ENCODE peak calls at places on chromosome 1, in five cellular contexts. One of them, this sample, is unnamed. For H3F3A and H4K20me1, the result is how much of the 10 kb centered on the place peaks cover.

GRCh38 chr1:212225871-212226302 is 59.3 kb upstream of the PPP2R5A start:
- DNase-seq in PC-3: no peak
- DNase-seq in SK-N-SH: no peak
- DNase-seq in MM.1S: no peak
- DNase-seq in PC-9: no peak
- DNase-seq in this sample: peak

GRCh38 chr1:230048922-230049321 is 18.1 kb upstream of the GALNT2 start:
- DNase-seq in PC-3: no peak
- DNase-seq in SK-N-SH: no peak
- DNase-seq in MM.1S: no peak
- DNase-seq in PC-9: no peak
- DNase-seq in this sample: no peak

GRCh38 chr1:196295766-196296165 is 312.5 kb downstream of the KCNT2 start:
- DNase-seq in PC-3: peak
- DNase-seq in SK-N-SH: no peak
- DNase-seq in MM.1S: no peak
- DNase-seq in PC-9: no peak
- DNase-seq in this sample: no peak

GRCh38 chr1:23838401-23838866 is 13.2 kb upstream of the HMGCL start:
- DNase-seq in PC-3: peak
- DNase-seq in SK-N-SH: peak
- DNase-seq in MM.1S: peak
- DNase-seq in PC-9: peak
- DNase-seq in this sample: peak

GRCh38 chr1:49016030-49016991 is 239.6 kb upstream of the BEND5 start:
- DNase-seq in PC-3: no peak
- DNase-seq in SK-N-SH: no peak
- DNase-seq in MM.1S: no peak
- DNase-seq in PC-9: no peak
- DNase-seq in this sample: peak

GRCh38 chr1:247627951-247628350 is 22.6 kb downstream of the OR2G3 start:
- DNase-seq in PC-3: no peak
- DNase-seq in SK-N-SH: no peak
- DNase-seq in MM.1S: no peak
- DNase-seq in PC-9: no peak
- DNase-seq in this sample: no peak

GRCh38 chr1:63662846-63663245 is 69.6 kb downstream of the PGM1 start:
- DNase-seq in PC-3: peak
- DNase-seq in SK-N-SH: no peak
- DNase-seq in MM.1S: no peak
- DNase-seq in PC-9: peak
- DNase-seq in this sample: peak

GRCh38 chr1:53625766-53626520 is 113.0 kb downstream of the GLIS1 start:
- DNase-seq in PC-3: no peak
- DNase-seq in SK-N-SH: no peak
- DNase-seq in MM.1S: no peak
- DNase-seq in PC-9: no peak
- DNase-seq in this sample: no peak

GRCh38 chr1:110481968-110482623 is 31.1 kb downstream of the PROK1 start:
- DNase-seq in PC-3: no peak
- DNase-seq in SK-N-SH: no peak
- DNase-seq in MM.1S: no peak
- DNase-seq in PC-9: no peak
- DNase-seq in this sample: peak

GRCh38 chr1:228373004-228373680 is 33.5 kb downstream of the TRIM11 start:
- DNase-seq in PC-3: no peak
- DNase-seq in SK-N-SH: no peak
- DNase-seq in MM.1S: no peak
- DNase-seq in PC-9: no peak
- DNase-seq in this sample: no peak

GRCh38 chr1:103025858-103026409 is 82.4 kb downstream of the COL11A1 start:
- DNase-seq in PC-3: no peak
- DNase-seq in SK-N-SH: no peak
- DNase-seq in MM.1S: no peak
- DNase-seq in PC-9: no peak
- DNase-seq in this sample: peak

GRCh38 chr1:206566976-206567375 is 45.3 kb downstream of the EIF2D start:
- DNase-seq in PC-3: no peak
- DNase-seq in SK-N-SH: no peak
- DNase-seq in MM.1S: no peak
- DNase-seq in PC-9: no peak
- DNase-seq in this sample: no peak

GRCh38 chr1:209585672-209586071 is 2.2 kb downstream of the CAMK1G start:
- DNase-seq in PC-3: peak
- DNase-seq in SK-N-SH: peak
- DNase-seq in MM.1S: no peak
- DNase-seq in PC-9: peak
- DNase-seq in this sample: peak

GRCh38 chr1:211541715-211542477 is 37.1 kb downstream of the SLC30A1 start:
- DNase-seq in PC-3: peak
- DNase-seq in SK-N-SH: no peak
- DNase-seq in MM.1S: no peak
- DNase-seq in PC-9: peak
- DNase-seq in this sample: no peak

GRCh38 chr1:180912801-180913616 is at the start of gene KIAA1614:
- DNase-seq in PC-3: no peak
- DNase-seq in SK-N-SH: peak
- DNase-seq in MM.1S: no peak
- DNase-seq in PC-9: no peak
- DNase-seq in this sample: peak

GRCh38 chr1:23322770-23323169 is 21.3 kb downstream of the HNRNPR start:
- DNase-seq in PC-3: no peak
- DNase-seq in SK-N-SH: no peak
- DNase-seq in MM.1S: no peak
- DNase-seq in PC-9: no peak
- DNase-seq in this sample: no peak

GRCh38 chr1:97814121-97814520 is 106.7 kb downstream of the DPYD start:
- DNase-seq in PC-3: peak
- DNase-seq in SK-N-SH: no peak
- DNase-seq in MM.1S: no peak
- DNase-seq in PC-9: no peak
- DNase-seq in this sample: no peak

GRCh38 chr1:184509105-184509504 is 122.3 kb downstream of the C1orf21 start:
- DNase-seq in PC-3: no peak
- DNase-seq in SK-N-SH: no peak
- DNase-seq in MM.1S: no peak
- DNase-seq in PC-9: no peak
- DNase-seq in this sample: no peak

GRCh38 chr1:190179817-190180216 is 297.8 kb downstream of the BRINP3 start:
- DNase-seq in PC-3: peak
- DNase-seq in SK-N-SH: no peak
- DNase-seq in MM.1S: no peak
- DNase-seq in PC-9: no peak
- DNase-seq in this sample: no peak

GRCh38 chr1:48061162-48062136 is 64.3 kb upstream of the TRABD2B start:
- DNase-seq in PC-3: peak
- DNase-seq in SK-N-SH: peak
- DNase-seq in MM.1S: peak
- DNase-seq in PC-9: peak
- DNase-seq in this sample: peak

GRCh38 chr1:228457396-228458176 is 29.6 kb upstream of the RNF187 start:
- DNase-seq in PC-3: peak
- DNase-seq in SK-N-SH: peak
- DNase-seq in MM.1S: peak
- DNase-seq in PC-9: peak
- DNase-seq in this sample: peak

DNA sequence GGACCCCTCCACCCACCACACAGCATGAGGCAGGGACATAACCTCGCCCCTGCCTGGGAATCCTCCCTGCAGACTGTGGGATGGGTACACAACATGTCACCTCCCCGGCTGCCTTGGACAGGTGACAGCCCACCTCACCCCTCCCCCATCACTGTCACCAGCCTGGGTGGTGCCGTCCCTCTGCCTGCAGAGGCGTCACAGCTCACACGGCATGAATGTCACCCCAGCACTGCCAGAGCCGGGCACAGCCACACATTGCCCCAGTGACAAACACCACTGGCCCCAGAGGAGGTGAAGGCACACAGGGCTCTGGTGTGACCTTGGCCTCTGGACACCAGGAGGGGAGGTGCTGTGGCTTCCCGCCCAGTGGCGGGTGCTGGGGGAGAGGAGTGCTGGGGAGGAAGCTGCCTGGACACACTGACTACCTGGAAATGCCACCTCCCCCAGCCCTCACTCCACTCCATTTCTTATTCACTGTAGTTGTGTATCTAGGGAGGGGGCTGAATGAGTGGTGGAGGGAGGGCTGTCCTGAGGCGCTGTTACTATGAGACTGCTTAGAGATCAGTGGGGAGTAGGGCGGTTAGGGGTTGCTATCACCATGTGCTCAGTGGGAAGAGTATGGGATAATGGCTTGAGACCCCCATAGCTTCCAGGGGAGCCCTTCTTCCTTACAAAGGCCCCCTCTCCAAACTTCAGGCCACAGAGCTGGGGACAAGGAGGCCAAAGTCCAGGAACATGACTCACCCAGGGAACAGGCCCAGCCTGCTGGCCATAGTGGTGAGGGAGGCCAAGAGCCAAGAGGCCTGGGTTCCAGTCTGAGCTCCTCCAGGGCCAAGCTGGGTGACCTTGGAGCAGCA is 40.3 kb downstream of the AHDC1 start:
- DNase-seq in PC-3: peak
- DNase-seq in SK-N-SH: no peak
- DNase-seq in MM.1S: no peak
- DNase-seq in PC-9: peak
- DNase-seq in this sample: no peak
- H3K4me2 ChIP-seq in PC-3: peak
- H3K4me2 ChIP-seq in SK-N-SH: peak
- H3K4me2 ChIP-seq in MM.1S: no peak
- H3K4me2 ChIP-seq in PC-9: peak
- H3K4me2 ChIP-seq in this sample: no peak

DNA sequence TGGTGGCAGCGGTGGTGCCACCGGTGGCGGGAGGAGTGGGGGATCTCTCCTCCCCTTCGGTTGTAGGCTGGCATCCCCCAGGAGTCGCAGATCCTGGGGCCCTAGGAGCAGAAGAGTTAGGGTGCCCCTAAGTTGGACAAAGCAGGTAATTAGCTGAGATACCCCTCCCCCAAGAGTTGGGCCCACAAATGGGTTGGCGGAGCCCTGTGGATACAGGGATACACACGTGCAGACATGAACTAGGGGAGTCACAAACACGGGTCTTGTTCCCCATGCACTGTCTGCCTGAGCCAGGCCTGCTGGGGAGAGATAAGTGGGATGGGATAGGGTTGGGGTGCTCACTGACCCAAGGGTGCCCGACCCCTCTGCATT is 2.0 kb downstream of the CCDC17 start:
- DNase-seq in PC-3: no peak
- DNase-seq in SK-N-SH: no peak
- DNase-seq in MM.1S: no peak
- DNase-seq in PC-9: no peak
- DNase-seq in this sample: no peak
- H3F3A ChIP-seq in PC-3: under half
- H3F3A ChIP-seq in SK-N-SH: under half
- H3F3A ChIP-seq in MM.1S: under half
- H3F3A ChIP-seq in PC-9: under half
- H3F3A ChIP-seq in this sample: half or more

DNA sequence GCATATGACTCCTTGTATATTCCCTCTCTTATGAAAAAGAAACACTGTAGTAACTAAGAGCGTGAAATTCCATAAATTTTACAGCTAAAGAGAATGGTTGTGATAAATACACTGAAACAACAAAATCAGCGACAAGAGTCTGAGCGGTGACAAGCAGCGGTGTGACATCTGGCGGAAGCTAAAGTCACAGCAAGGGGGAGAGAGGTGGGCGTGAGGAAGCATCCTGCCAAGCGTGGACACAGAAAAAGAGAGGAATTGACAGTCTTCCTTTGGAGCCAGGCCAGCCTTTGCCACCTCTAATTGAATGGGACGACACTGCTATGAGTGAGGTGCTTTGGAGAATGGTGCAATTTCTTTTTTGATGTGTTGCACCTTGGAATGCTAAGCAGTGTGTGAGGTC is 25.9 kb downstream of the PSMB2 start:
- DNase-seq in PC-3: no peak
- DNase-seq in SK-N-SH: no peak
- DNase-seq in MM.1S: no peak
- DNase-seq in PC-9: no peak
- DNase-seq in this sample: no peak
- H4K20me1 ChIP-seq in PC-3: under half
- H4K20me1 ChIP-seq in SK-N-SH: under half
- H4K20me1 ChIP-seq in MM.1S: under half
- H4K20me1 ChIP-seq in PC-9: half or more
- H4K20me1 ChIP-seq in this sample: under half

DNA sequence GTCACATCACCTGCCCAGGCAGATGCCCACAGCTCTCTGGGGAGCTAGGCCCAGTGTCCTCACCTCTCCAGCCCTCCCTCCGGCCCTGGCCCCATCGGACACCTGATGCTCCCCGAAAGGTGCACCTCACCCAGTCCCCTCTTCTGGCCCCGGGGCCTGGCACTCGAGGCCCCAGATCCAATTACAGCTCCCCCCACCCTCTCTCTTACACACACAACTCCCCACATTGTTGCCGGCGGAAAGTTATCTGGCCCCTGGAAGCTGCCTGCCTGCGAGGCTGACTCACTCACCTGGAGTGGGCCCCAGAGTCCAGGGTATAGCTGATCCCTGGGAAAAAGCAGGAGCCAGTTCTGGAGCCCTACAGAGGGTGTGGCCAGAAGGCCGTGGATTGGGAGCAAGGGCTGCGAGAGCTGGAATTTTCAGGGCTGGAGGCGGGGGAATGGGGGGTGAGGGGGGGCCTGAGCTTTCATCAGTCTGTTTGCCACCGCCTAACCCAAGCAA is 1.1 kb downstream of the FBXO2 start:
- DNase-seq in PC-3: peak
- DNase-seq in SK-N-SH: no peak
- DNase-seq in MM.1S: no peak
- DNase-seq in PC-9: peak
- DNase-seq in this sample: peak
- H3K4me2 ChIP-seq in PC-3: peak
- H3K4me2 ChIP-seq in SK-N-SH: no peak
- H3K4me2 ChIP-seq in MM.1S: no peak
- H3K4me2 ChIP-seq in PC-9: peak
- H3K4me2 ChIP-seq in this sample: peak

DNA sequence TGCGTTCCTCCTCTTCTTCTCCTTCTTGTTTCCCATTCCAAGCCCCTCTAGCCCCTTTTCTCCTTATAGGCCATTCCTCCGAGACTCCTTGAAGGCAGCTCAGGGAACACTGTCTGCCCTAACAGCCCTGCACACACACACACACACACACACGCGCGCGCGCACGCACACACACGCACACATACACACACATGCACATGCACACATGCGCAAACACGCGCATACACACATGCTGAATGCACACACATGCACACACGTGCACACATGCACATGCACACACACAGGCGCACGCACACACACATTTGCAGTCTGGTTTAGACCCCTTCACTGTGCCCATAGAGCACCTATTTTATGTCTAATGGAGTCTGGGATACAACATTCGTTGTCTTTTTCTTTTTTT is 17.8 kb upstream of the CNTN2 start:
- DNase-seq in PC-3: no peak
- DNase-seq in SK-N-SH: no peak
- DNase-seq in MM.1S: no peak
- DNase-seq in PC-9: no peak
- DNase-seq in this sample: no peak
- H3F3A ChIP-seq in PC-3: under half
- H3F3A ChIP-seq in SK-N-SH: under half
- H3F3A ChIP-seq in MM.1S: under half
- H3F3A ChIP-seq in PC-9: under half
- H3F3A ChIP-seq in this sample: under half

GRCh38 chr1:26475989-26476388 is 3.7 kb downstream of the HMGN2 start:
- DNase-seq in PC-3: no peak
- DNase-seq in SK-N-SH: no peak
- DNase-seq in MM.1S: no peak
- DNase-seq in PC-9: no peak
- DNase-seq in this sample: no peak
- H4K20me1 ChIP-seq in PC-3: under half
- H4K20me1 ChIP-seq in SK-N-SH: under half
- H4K20me1 ChIP-seq in MM.1S: under half
- H4K20me1 ChIP-seq in PC-9: under half
- H4K20me1 ChIP-seq in this sample: under half